ENCODE peak calls at places on chromosomes 13 and 19, in ten cellular contexts. X is heart right ventricle, D is body of pancreas, T is DND-41, Y is left ventricle myocardium inferior, P is tibial nerve, I is sigmoid colon, J is neural progenitor cell, W is spleen, U is gastrocnemius medialis. H is an unnamed sample.

GRCh38 chr19:55258476-55258827 is 365 bp downstream of the PPP6R1 start:
- DNase-seq in J (peak; percentile 42), W (no peak), P (no peak), X (no peak), D (peak; percentile 25), Y (peak; percentile 31), T (peak; percentile 52), I (no peak), U (no peak), H (no peak)

GRCh38 chr19:47414469-47414868 is 4.9 kb downstream of the MEIS3 start:
- DNase-seq in I (no peak), W (no peak), J (peak; percentile 39), D (peak; percentile 28), U (no peak), X (no peak), P (no peak), Y (no peak), T (no peak), H (peak; percentile 70)

GRCh38 chr13:110759710-110760109 is 46.2 kb downstream of the ING1 start:
- DNase-seq in J (no peak), U (no peak), I (no peak), W (no peak), P (no peak), D (no peak), X (no peak), T (no peak), Y (no peak), H (no peak)

GRCh38 chr13:110201114-110201513 is 105.8 kb downstream of the COL4A1 start:
- DNase-seq in D (no peak), J (no peak), P (no peak), W (no peak), U (no peak), X (no peak), Y (no peak), I (no peak), T (no peak), H (no peak)

GRCh38 chr13:70310720-70311119 is 202.5 kb upstream of the KLHL1 start:
- DNase-seq in Y (no peak), X (no peak), T (no peak), P (no peak), J (peak; percentile 46), U (no peak), D (no peak), W (no peak), I (no peak), H (no peak)

GRCh38 chr13:20796791-20797513 is 23.2 kb upstream of the EEF1AKMT1 start:
- DNase-seq in W (no peak), U (no peak), P (no peak), X (no peak), Y (no peak), D (no peak), T (no peak), J (no peak), I (no peak), H (no peak)

GRCh38 chr19:41144403-41144802 is 30.2 kb downstream of the CYP2F1 start:
- DNase-seq in J (peak; percentile 83), P (peak; percentile 74), X (peak; percentile 69), U (peak; percentile 34), I (peak; percentile 88), W (peak; percentile 89), Y (peak; percentile 74), T (peak; percentile 76), D (peak; percentile 83), H (no peak)

GRCh38 chr19:4064551-4065260 is 2.0 kb downstream of the ZBTB7A start:
- DNase-seq in Y (peak; percentile 59), U (peak; percentile 61), I (peak; percentile 89), P (no peak), D (peak; percentile 52), J (peak; percentile 65), X (peak; percentile 63), W (peak; percentile 93), T (peak; percentile 74), H (peak; percentile 91)

GRCh38 chr19:42469311-42470239 is 26.8 kb upstream of the CXCL17 start:
- DNase-seq in T (no peak), W (no peak), J (no peak), Y (no peak), D (no peak), U (no peak), X (no peak), I (no peak), P (no peak), H (no peak)
- H3K4me1 ChIP-seq in T (no peaks in the 10 kb centered on the region), W (peaks cover 56% of the 10 kb centered on the region), J (peaks cover 21% of the 10 kb centered on the region), Y (peaks cover 21% of the 10 kb centered on the region), D (peaks cover 8% of the 10 kb centered on the region), U (no peaks in the 10 kb centered on the region), X (peaks cover 21% of the 10 kb centered on the region), I (no peaks in the 10 kb centered on the region), P (no peaks in the 10 kb centered on the region), H (no peaks in the 10 kb centered on the region)

DNA sequence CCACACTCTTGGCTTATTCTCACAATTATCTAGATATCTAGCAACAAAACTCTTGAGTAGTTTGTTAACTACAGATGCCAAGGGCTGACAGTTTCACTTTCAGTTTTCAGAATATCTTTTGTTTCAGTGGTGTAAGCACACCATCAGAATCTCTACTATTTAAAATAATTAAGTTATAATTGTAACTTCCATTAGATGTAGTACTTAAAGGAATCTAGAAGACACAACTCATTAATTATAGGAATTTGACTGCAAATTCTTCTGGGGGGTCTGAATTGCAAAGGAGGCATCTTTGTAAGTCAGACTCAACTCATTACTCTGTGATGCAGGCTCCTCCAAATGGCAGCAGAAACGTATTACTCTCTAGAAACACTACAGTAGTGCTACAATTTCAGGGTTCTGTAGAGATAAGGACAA is 44.9 kb upstream of the USPL1 start:
- DNase-seq in D (no peak), I (no peak), J (no peak), W (no peak), U (no peak), T (peak; percentile 58), X (no peak), P (no peak), Y (no peak), H (no peak)
- TF ChIP-seq CTCF in D (no peak), I (no peak), J (no peak), W (no peak), U (no peak), T (peak; percentile 78), X (peak; percentile 42), P (peak; percentile 11), Y (peak; percentile 32), H (no peak)

GRCh38 chr13:50081106-50081898 is 66.1 kb downstream of the KCNRG start:
- DNase-seq in T (peak; percentile 74), D (peak; percentile 43), I (peak; percentile 76), J (peak; percentile 85), U (peak; percentile 7), Y (peak; percentile 41), P (no peak), X (peak; percentile 56), W (peak; percentile 92), H (peak; percentile 89)

GRCh38 chr13:50079278-50080157 is 64.3 kb downstream of the KCNRG start:
- DNase-seq in Y (no peak), P (no peak), X (no peak), J (no peak), D (no peak), U (no peak), T (no peak), W (no peak), I (no peak), H (no peak)

GRCh38 chr13:50080856-50081105 is 65.5 kb downstream of the KCNRG start:
- DNase-seq in U (no peak), I (no peak), D (no peak), T (no peak), X (no peak), J (no peak), Y (no peak), W (no peak), P (no peak), H (no peak)

GRCh38 chr13:50080158-50080855 is 65.1 kb downstream of the KCNRG start:
- DNase-seq in X (no peak), T (peak; percentile 53), U (no peak), P (no peak), I (peak; percentile 70), J (peak; percentile 41), W (no peak), D (peak; percentile 11), Y (no peak), H (no peak)

DNA sequence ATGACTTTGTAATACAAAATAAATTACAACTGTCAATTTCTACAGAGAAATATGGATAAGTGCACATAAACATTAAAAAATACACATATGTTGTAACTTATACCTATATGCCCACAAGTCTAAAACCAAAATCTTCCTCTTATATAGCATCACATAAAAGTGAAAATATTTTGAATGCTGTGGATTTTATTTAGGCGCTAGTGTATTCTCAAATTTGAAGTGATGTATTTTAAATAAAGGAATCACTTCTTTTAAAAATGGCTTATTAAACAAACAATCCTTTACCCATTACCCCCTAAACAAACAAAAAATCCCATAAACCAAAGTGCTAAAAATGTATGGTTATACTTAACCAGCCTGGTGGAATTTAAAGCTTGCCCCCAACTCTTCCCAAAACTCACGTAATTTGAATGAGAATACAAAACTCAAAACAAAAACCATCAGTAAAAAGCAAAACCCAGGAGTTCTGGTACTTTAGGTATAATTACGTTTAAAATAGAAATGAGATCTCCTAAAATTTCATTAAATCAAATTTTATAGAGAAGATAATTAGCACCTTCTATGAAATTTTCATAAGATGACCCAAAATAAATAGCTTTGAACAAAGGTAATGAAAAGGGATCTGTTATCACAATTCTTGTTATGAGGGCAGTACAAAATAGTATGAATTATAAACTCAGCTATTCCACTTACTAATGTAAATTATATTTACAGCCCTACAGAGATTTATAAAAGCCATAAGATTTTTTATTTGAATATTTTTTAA is 63.5 kb downstream of the KCNRG start:
- DNase-seq in W (no peak), T (no peak), I (no peak), Y (no peak), D (no peak), X (no peak), J (no peak), P (no peak), U (no peak), H (no peak)
- H3K4me1 ChIP-seq in W (peaks cover 87% of the 10 kb centered on the region), T (peaks cover 56% of the 10 kb centered on the region), I (no peaks in the 10 kb centered on the region), Y (peaks cover 64% of the 10 kb centered on the region), D (peaks cover 29% of the 10 kb centered on the region), X (peaks cover 34% of the 10 kb centered on the region), J (peaks cover 20% of the 10 kb centered on the region), P (no peaks in the 10 kb centered on the region), U (peaks cover 72% of the 10 kb centered on the region), H (peaks cover 2% of the 10 kb centered on the region)

GRCh38 chr19:56836059-56836458 is 4.5 kb downstream of the PEG3 start:
- DNase-seq in I (no peak), T (no peak), Y (no peak), U (no peak), D (no peak), J (no peak), P (no peak), X (no peak), W (no peak), H (no peak)

GRCh38 chr19:56837004-56837403 is 3.5 kb downstream of the PEG3 start:
- DNase-seq in U (no peak), D (peak; percentile 20), J (no peak), I (no peak), Y (no peak), W (no peak), X (no peak), P (no peak), T (no peak), H (no peak)

GRCh38 chr19:56838680-56838929 is 1.9 kb downstream of the PEG3 start:
- DNase-seq in W (no peak), I (no peak), X (no peak), U (no peak), J (no peak), T (no peak), P (no peak), Y (no peak), D (no peak), H (no peak)

GRCh38 chr19:56837892-56838679 is 2.4 kb downstream of the PEG3 start:
- DNase-seq in P (peak; percentile 37), D (peak; percentile 70), J (no peak), W (no peak), I (peak; percentile 86), X (peak; percentile 75), Y (peak; percentile 66), U (peak; percentile 6), T (no peak), H (peak; percentile 91)

GRCh38 chr19:56837492-56837891 is 3.0 kb downstream of the PEG3 start:
- DNase-seq in X (peak; percentile 76), I (peak; percentile 89), U (peak; percentile 4), P (peak; percentile 46), J (no peak), Y (peak; percentile 75), D (peak; percentile 79), T (no peak), W (peak; percentile 79), H (peak; percentile 94)
- TF ChIP-seq CTCF in X (peak; percentile 48), I (peak; percentile 28), U (peak; percentile 30), P (peak; percentile 68), J (no peak), Y (peak; percentile 66), D (peak; percentile 31), T (peak; percentile 43), W (peak; percentile 51), H (peak; percentile 68)

H was measured in kidney.